ENCODE peak calls at places on chromosomes 11 and 22, in seven cellular contexts. E, S, I, K, V, B and Y are unnamed samples.

GRCh38 chr11:129996113-129996870 is 6.3 kb downstream of the PRDM10 start:
- DNase-seq in E (no peak), S (peak; percentile 16), I (no peak), K (no peak), V (no peak), B (no peak), Y (no peak)

GRCh38 chr22:19871845-19872778 is 17.4 kb upstream of the GNB1L start:
- DNase-seq in E (no peak), S (no peak), I (no peak), K (no peak), V (no peak), B (no peak), Y (no peak)

GRCh38 chr11:30984442-30984816 is 385.1 kb downstream of the DCDC1 start:
- DNase-seq in E (peak; percentile 25), S (no peak), I (peak; percentile 21), K (no peak), V (no peak), B (no peak), Y (no peak)

GRCh38 chr11:57233702-57234101 is 3.3 kb downstream of the APLNR start:
- DNase-seq in E (no peak), S (no peak), I (no peak), K (no peak), V (no peak), B (no peak), Y (no peak)

GRCh38 chr11:76232026-76232665 is 25.8 kb upstream of the WNT11 start:
- DNase-seq in E (no peak), S (no peak), I (no peak), K (no peak), V (peak; percentile 17), B (no peak), Y (peak; percentile 60)

GRCh38 chr11:72972541-72973128 is 158.4 kb downstream of the ATG16L2 start:
- DNase-seq in E (no peak), S (no peak), I (no peak), K (no peak), V (no peak), B (no peak), Y (peak; percentile 28)

GRCh38 chr11:40293655-40294342 is 1165.7 kb downstream of the LRRC4C start:
- DNase-seq in E (peak; percentile 68), S (peak; percentile 87), I (peak; percentile 61), K (no peak), V (peak; percentile 30), B (peak; percentile 64), Y (peak; percentile 64)

GRCh38 chr11:561148-562003 is 606 bp downstream of the RASSF7 start:
- DNase-seq in E (peak; percentile 78), S (no peak), I (peak; percentile 87), K (no peak), V (no peak), B (no peak), Y (peak; percentile 67)

GRCh38 chr22:29147241-29147919 is 58.3 kb upstream of the EMID1 start:
- DNase-seq in E (no peak), S (no peak), I (no peak), K (no peak), V (no peak), B (no peak), Y (no peak)

GRCh38 chr11:133956650-133957633 is at the start of gene IGSF9B:
- DNase-seq in E (peak; percentile 92), S (peak; percentile 73), I (no peak), K (peak; percentile 67), V (peak; percentile 49), B (peak; percentile 46), Y (peak; percentile 38)
- TF ChIP-seq POLR2A in E (no peak), S (no peak), I (no peak), K (peak; percentile 52), V (no peak), B (no peak), Y (no peak)

GRCh38 chr11:69292221-69292648 is 1.7 kb upstream of the MYEOV start:
- DNase-seq in E (no peak), S (peak; percentile 40), I (no peak), K (no peak), V (no peak), B (peak; percentile 66), Y (peak; percentile 80)
- TF ChIP-seq MAX in E (no peak), S (no peak), I (no peak), K (no peak), V (no peak), B (no peak), Y (no peak)

GRCh38 chr22:31399211-31400022 is at the start of gene DRG1:
- DNase-seq in E (peak; percentile 85), S (peak; percentile 96), I (peak; percentile 90), K (peak; percentile 89), V (peak; percentile 85), B (peak; percentile 96), Y (peak; percentile 97)
- TF ChIP-seq POLR2A in E (peak; percentile 76), S (peak; percentile 99), I (peak; percentile 95), K (peak; percentile 95), V (peak; percentile 99), B (peak; percentile 96), Y (peak; percentile 94)

GRCh38 chr11:17331669-17332068 is 19.9 kb upstream of the NCR3LG1 start:
- DNase-seq in E (no peak), S (no peak), I (no peak), K (no peak), V (no peak), B (no peak), Y (no peak)
- TF ChIP-seq MAX in E (no peak), S (no peak), I (no peak), K (no peak), V (no peak), B (no peak), Y (no peak)

GRCh38 chr11:46745995-46746394 is 27.0 kb downstream of the F2 start:
- DNase-seq in E (no peak), S (no peak), I (no peak), K (no peak), V (no peak), B (no peak), Y (no peak)

GRCh38 chr11:46741600-46742484 is 22.8 kb downstream of the F2 start:
- DNase-seq in E (no peak), S (no peak), I (no peak), K (no peak), V (no peak), B (no peak), Y (no peak)

GRCh38 chr11:46743043-46743442 is 24.0 kb downstream of the F2 start:
- DNase-seq in E (no peak), S (no peak), I (no peak), K (no peak), V (no peak), B (no peak), Y (no peak)

GRCh38 chr11:46745328-46745727 is 26.3 kb downstream of the F2 start:
- DNase-seq in E (no peak), S (no peak), I (no peak), K (no peak), V (no peak), B (no peak), Y (no peak)

GRCh38 chr11:46743693-46744339 is 24.8 kb downstream of the F2 start:
- DNase-seq in E (no peak), S (no peak), I (no peak), K (no peak), V (no peak), B (no peak), Y (no peak)
- TF ChIP-seq POLR2A in E (no peak), S (no peak), I (no peak), K (no peak), V (no peak), B (no peak), Y (no peak)

GRCh38 chr11:70140859-70141489 is 62.1 kb upstream of the FADD start:
- DNase-seq in E (no peak), S (no peak), I (no peak), K (no peak), V (no peak), B (no peak), Y (no peak)
- TF ChIP-seq MAX in E (no peak), S (no peak), I (no peak), K (no peak), V (no peak), B (no peak), Y (no peak)

GRCh38 chr11:114195981-114196731 is 100.0 kb upstream of the NNMT start:
- DNase-seq in E (no peak), S (no peak), I (no peak), K (no peak), V (no peak), B (peak; percentile 46), Y (peak; percentile 25)

GRCh38 chr11:114200351-114200750 is 95.8 kb upstream of the NNMT start:
- DNase-seq in E (no peak), S (no peak), I (no peak), K (no peak), V (no peak), B (no peak), Y (no peak)

GRCh38 chr11:114199051-114199450 is 97.1 kb upstream of the NNMT start:
- DNase-seq in E (no peak), S (no peak), I (no peak), K (no peak), V (no peak), B (no peak), Y (no peak)

GRCh38 chr11:114196994-114197702 is 99.1 kb upstream of the NNMT start:
- DNase-seq in E (no peak), S (no peak), I (no peak), K (no peak), V (no peak), B (no peak), Y (no peak)

GRCh38 chr11:114197799-114198500 is 98.2 kb upstream of the NNMT start:
- DNase-seq in E (no peak), S (peak; percentile 96), I (no peak), K (no peak), V (no peak), B (no peak), Y (no peak)
- TF ChIP-seq POLR2A in E (no peak), S (peak; percentile 21), I (no peak), K (no peak), V (no peak), B (no peak), Y (no peak)